ENCODE peak calls at places on chromosomes 3 and 15, in five cellular contexts. One of them, this sample, is unnamed. For H3K9me2, the result is how much of the 10 kb centered on the place peaks cover.

GRCh38 chr3:183481582-183481981 is 53.2 kb upstream of the MCF2L2 start:
- DNase-seq in GM23338: no peak
- DNase-seq in HCT116: no peak
- DNase-seq in OCI-LY7: no peak
- DNase-seq in PC-9: no peak
- DNase-seq in this sample: no peak

GRCh38 chr3:42115223-42115622 is 24.1 kb downstream of the TRAK1 start:
- DNase-seq in GM23338: no peak
- DNase-seq in HCT116: no peak
- DNase-seq in OCI-LY7: no peak
- DNase-seq in PC-9: no peak
- DNase-seq in this sample: no peak

GRCh38 chr3:197083486-197083885 is 53.9 kb upstream of the MELTF start:
- DNase-seq in GM23338: no peak
- DNase-seq in HCT116: no peak
- DNase-seq in OCI-LY7: no peak
- DNase-seq in PC-9: no peak
- DNase-seq in this sample: peak

GRCh38 chr15:57610130-57610529 is 18.4 kb downstream of the MYZAP start:
- DNase-seq in GM23338: no peak
- DNase-seq in HCT116: peak
- DNase-seq in OCI-LY7: no peak
- DNase-seq in PC-9: no peak
- DNase-seq in this sample: peak

GRCh38 chr3:86180696-86181095 is 810.3 kb downstream of the VGLL3 start:
- DNase-seq in GM23338: peak
- DNase-seq in HCT116: no peak
- DNase-seq in OCI-LY7: no peak
- DNase-seq in PC-9: no peak
- DNase-seq in this sample: peak

GRCh38 chr15:82647045-82647834 is at the start of gene CPEB1:
- DNase-seq in GM23338: peak
- DNase-seq in HCT116: no peak
- DNase-seq in OCI-LY7: no peak
- DNase-seq in PC-9: no peak
- DNase-seq in this sample: peak

GRCh38 chr15:99669250-99669649 is 64.0 kb downstream of the LYSMD4 start:
- DNase-seq in GM23338: no peak
- DNase-seq in HCT116: no peak
- DNase-seq in OCI-LY7: no peak
- DNase-seq in PC-9: no peak
- DNase-seq in this sample: no peak

GRCh38 chr15:58357529-58358476 is 74.0 kb upstream of the LIPC start:
- DNase-seq in GM23338: peak
- DNase-seq in HCT116: no peak
- DNase-seq in OCI-LY7: no peak
- DNase-seq in PC-9: no peak
- DNase-seq in this sample: peak

GRCh38 chr3:102200560-102200959 is 234.3 kb upstream of the ZPLD1 start:
- DNase-seq in GM23338: no peak
- DNase-seq in HCT116: no peak
- DNase-seq in OCI-LY7: no peak
- DNase-seq in PC-9: no peak
- DNase-seq in this sample: no peak

GRCh38 chr15:77606142-77607034 is 26.3 kb downstream of the LINGO1 start:
- DNase-seq in GM23338: no peak
- DNase-seq in HCT116: no peak
- DNase-seq in OCI-LY7: no peak
- DNase-seq in PC-9: no peak
- DNase-seq in this sample: no peak

GRCh38 chr15:73054417-73054963 is 2.2 kb downstream of the NEO1 start:
- DNase-seq in GM23338: no peak
- DNase-seq in HCT116: no peak
- DNase-seq in OCI-LY7: no peak
- DNase-seq in PC-9: no peak
- DNase-seq in this sample: peak

GRCh38 chr15:77032052-77032646 is 37.2 kb downstream of the PSTPIP1 start:
- DNase-seq in GM23338: no peak
- DNase-seq in HCT116: no peak
- DNase-seq in OCI-LY7: no peak
- DNase-seq in PC-9: no peak
- DNase-seq in this sample: no peak

GRCh38 chr3:127886276-127886862 is 28.7 kb upstream of the KBTBD12 start:
- DNase-seq in GM23338: no peak
- DNase-seq in HCT116: no peak
- DNase-seq in OCI-LY7: no peak
- DNase-seq in PC-9: no peak
- DNase-seq in this sample: no peak

GRCh38 chr15:22795206-22796063 is 9.0 kb downstream of the NIPA1 start:
- DNase-seq in GM23338: no peak
- DNase-seq in HCT116: no peak
- DNase-seq in OCI-LY7: peak
- DNase-seq in PC-9: no peak
- DNase-seq in this sample: no peak

GRCh38 chr3:70854108-70854507 is 541.7 kb upstream of the MDFIC2 start:
- DNase-seq in GM23338: peak
- DNase-seq in HCT116: no peak
- DNase-seq in OCI-LY7: no peak
- DNase-seq in PC-9: no peak
- DNase-seq in this sample: no peak

GRCh38 chr3:146189519-146190173 is 28.7 kb upstream of the PLOD2 start:
- DNase-seq in GM23338: peak
- DNase-seq in HCT116: peak
- DNase-seq in OCI-LY7: peak
- DNase-seq in PC-9: peak
- DNase-seq in this sample: peak

GRCh38 chr15:51726302-51727073 is 11.0 kb downstream of the LYSMD2 start:
- DNase-seq in GM23338: peak
- DNase-seq in HCT116: peak
- DNase-seq in OCI-LY7: no peak
- DNase-seq in PC-9: peak
- DNase-seq in this sample: peak

GRCh38 chr15:65304393-65305143 is at the start of gene RNU5B-1:
- DNase-seq in GM23338: peak
- DNase-seq in HCT116: peak
- DNase-seq in OCI-LY7: peak
- DNase-seq in PC-9: peak
- DNase-seq in this sample: peak

GRCh38 chr3:52055537-52056351 is 627 bp downstream of the DUSP7 start:
- DNase-seq in GM23338: peak
- DNase-seq in HCT116: no peak
- DNase-seq in OCI-LY7: peak
- DNase-seq in PC-9: peak
- DNase-seq in this sample: peak

GRCh38 chr3:34024447-34025240 is 226.2 kb downstream of the PDCD6IP start:
- DNase-seq in GM23338: no peak
- DNase-seq in HCT116: no peak
- DNase-seq in OCI-LY7: no peak
- DNase-seq in PC-9: no peak
- DNase-seq in this sample: no peak

GRCh38 chr3:37779289-37780152 is 82.2 kb upstream of the CTDSPL start:
- DNase-seq in GM23338: peak
- DNase-seq in HCT116: peak
- DNase-seq in OCI-LY7: peak
- DNase-seq in PC-9: peak
- DNase-seq in this sample: peak

GRCh38 chr15:99137111-99137546 is 32.2 kb downstream of the SYNM start:
- DNase-seq in GM23338: no peak
- DNase-seq in HCT116: no peak
- DNase-seq in OCI-LY7: no peak
- DNase-seq in PC-9: no peak
- DNase-seq in this sample: no peak

GRCh38 chr3:57281710-57282109 is 10.8 kb downstream of the ASB14 start:
- DNase-seq in GM23338: no peak
- DNase-seq in HCT116: no peak
- DNase-seq in OCI-LY7: no peak
- DNase-seq in PC-9: peak
- DNase-seq in this sample: no peak
- H3K9me2 ChIP-seq in GM23338: under half
- H3K9me2 ChIP-seq in HCT116: under half
- H3K9me2 ChIP-seq in OCI-LY7: under half
- H3K9me2 ChIP-seq in PC-9: under half
- H3K9me2 ChIP-seq in this sample: under half

DNA sequence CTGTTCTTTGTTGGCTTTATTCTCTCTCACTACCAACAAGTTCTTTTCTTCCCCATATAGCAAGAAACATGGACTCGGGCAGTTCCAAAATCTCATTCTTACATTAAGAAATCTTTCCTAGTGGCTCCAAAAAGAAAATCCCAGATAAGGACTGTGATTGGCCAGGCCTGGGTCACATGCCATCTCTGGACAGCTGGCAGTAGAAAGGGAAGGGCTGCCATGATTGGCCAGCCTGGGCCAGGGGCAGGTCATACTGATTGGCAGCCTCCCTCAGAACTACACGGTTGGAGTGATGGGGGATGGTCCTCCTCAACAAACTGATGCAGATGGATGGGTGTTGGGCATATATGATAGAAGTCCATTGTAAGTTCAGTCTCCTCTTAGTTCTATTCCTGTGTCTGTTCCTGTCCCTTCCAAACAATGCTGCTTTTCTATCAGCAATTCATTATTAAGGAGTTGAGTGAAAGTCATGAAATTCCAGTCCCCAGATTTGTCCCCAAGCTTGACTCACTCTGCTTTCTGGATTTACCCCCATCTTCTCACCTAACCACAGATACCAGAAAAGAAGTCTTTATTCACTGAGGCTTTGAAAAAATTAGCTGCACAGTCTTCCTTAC is 175.5 kb downstream of the ATG7 start:
- DNase-seq in GM23338: no peak
- DNase-seq in HCT116: no peak
- DNase-seq in OCI-LY7: no peak
- DNase-seq in PC-9: no peak
- DNase-seq in this sample: no peak
- H3K9me2 ChIP-seq in GM23338: under half
- H3K9me2 ChIP-seq in HCT116: under half
- H3K9me2 ChIP-seq in OCI-LY7: under half
- H3K9me2 ChIP-seq in PC-9: under half
- H3K9me2 ChIP-seq in this sample: under half

GRCh38 chr3:154979327-154979726 is 100.8 kb upstream of the MME start:
- DNase-seq in GM23338: no peak
- DNase-seq in HCT116: no peak
- DNase-seq in OCI-LY7: no peak
- DNase-seq in PC-9: no peak
- DNase-seq in this sample: no peak
- H3K9me2 ChIP-seq in GM23338: under half
- H3K9me2 ChIP-seq in HCT116: under half
- H3K9me2 ChIP-seq in OCI-LY7: under half
- H3K9me2 ChIP-seq in PC-9: under half
- H3K9me2 ChIP-seq in this sample: under half

GRCh38 chr3:172606021-172606420 is 82.8 kb upstream of the TNFSF10 start:
- DNase-seq in GM23338: no peak
- DNase-seq in HCT116: no peak
- DNase-seq in OCI-LY7: no peak
- DNase-seq in PC-9: no peak
- DNase-seq in this sample: no peak
- H3K9me2 ChIP-seq in GM23338: under half
- H3K9me2 ChIP-seq in HCT116: under half
- H3K9me2 ChIP-seq in OCI-LY7: under half
- H3K9me2 ChIP-seq in PC-9: under half
- H3K9me2 ChIP-seq in this sample: under half